ENCODE peak calls at places on chromosomes 7 and 10, in six cellular contexts. W is GM12891, D is H1, Y is GM12878, S is K562, U is HepG2. C is an unnamed sample.

GRCh38 chr10:13356392-13356791 is 8.3 kb upstream of the SEPHS1 start:
- DNase-seq in D (no peak), S (no peak), Y (no peak), W (no peak), U (no peak), C (no peak)

GRCh38 chr7:32479574-32480200 is 10.5 kb downstream of the LSM5 start:
- DNase-seq in Y (no peak), D (no peak), S (peak), U (peak), W (no peak), C (no peak)

GRCh38 chr7:77940647-77941046 is 142.1 kb downstream of the PHTF2 start:
- DNase-seq in U (peak), S (peak), Y (no peak), W (peak), D (no peak), C (no peak)

GRCh38 chr7:117061751-117062150 is 108.5 kb downstream of the ST7 start:
- DNase-seq in Y (no peak), S (no peak), U (no peak), W (no peak), D (no peak), C (no peak)

GRCh38 chr10:132030898-132031463 is 34.8 kb upstream of the JAKMIP3 start:
- DNase-seq in D (no peak), W (no peak), Y (no peak), U (no peak), S (no peak), C (no peak)

GRCh38 chr7:16492513-16493062 is 27.1 kb upstream of the SOSTDC1 start:
- DNase-seq in S (no peak), W (no peak), Y (no peak), U (peak), D (no peak), C (no peak)

GRCh38 chr10:80270887-80271286 is 18.6 kb downstream of the MAT1A start:
- DNase-seq in W (no peak), U (no peak), D (no peak), Y (no peak), S (no peak), C (no peak)

GRCh38 chr7:129969881-129970446 is 17.2 kb upstream of the UBE2H start:
- DNase-seq in W (no peak), U (no peak), D (peak), S (peak), Y (no peak), C (no peak)

GRCh38 chr7:100488333-100489095 is 4.8 kb downstream of the NYAP1 start:
- DNase-seq in D (no peak), S (peak), U (no peak), W (no peak), Y (no peak), C (no peak)

GRCh38 chr10:77463967-77464745 is 173.5 kb downstream of the KCNMA1 start:
- DNase-seq in S (no peak), D (no peak), W (no peak), Y (no peak), U (no peak), C (no peak)

DNA sequence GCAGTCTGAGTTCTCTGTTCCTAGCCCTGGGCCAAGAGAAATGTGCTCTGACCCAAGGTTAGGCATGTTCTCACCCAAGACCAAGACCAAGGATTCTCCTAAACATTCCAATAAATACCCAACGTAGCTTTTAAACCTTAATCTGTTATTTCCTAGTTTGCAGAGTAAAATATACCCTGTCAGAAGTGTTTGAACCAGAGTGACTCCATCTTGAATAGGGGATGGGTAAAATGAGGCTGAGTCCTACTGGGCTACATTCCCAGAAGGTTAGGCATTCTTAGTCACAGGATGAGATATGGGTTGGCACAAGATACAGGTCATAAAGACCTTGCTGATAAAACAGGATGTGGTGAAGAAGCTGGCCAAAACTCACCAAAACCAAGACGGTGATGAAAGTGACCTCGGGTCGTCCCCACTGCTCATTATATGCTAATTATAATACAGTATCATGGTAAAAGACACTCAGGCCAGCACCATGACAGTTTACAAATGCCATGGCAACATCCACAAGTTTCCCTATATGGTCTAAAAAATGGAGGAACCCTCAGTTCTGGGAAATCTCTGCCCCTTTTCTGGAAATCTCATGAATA is 27.7 kb downstream of the PLXNA4 start:
- DNase-seq in U (no peak), Y (no peak), W (no peak), S (no peak), D (no peak), C (no peak)
- TF ChIP-seq TAF1 in U (no peak), Y (no peak), W (no peak), S (no peak), D (no peak), C (no peak)

DNA sequence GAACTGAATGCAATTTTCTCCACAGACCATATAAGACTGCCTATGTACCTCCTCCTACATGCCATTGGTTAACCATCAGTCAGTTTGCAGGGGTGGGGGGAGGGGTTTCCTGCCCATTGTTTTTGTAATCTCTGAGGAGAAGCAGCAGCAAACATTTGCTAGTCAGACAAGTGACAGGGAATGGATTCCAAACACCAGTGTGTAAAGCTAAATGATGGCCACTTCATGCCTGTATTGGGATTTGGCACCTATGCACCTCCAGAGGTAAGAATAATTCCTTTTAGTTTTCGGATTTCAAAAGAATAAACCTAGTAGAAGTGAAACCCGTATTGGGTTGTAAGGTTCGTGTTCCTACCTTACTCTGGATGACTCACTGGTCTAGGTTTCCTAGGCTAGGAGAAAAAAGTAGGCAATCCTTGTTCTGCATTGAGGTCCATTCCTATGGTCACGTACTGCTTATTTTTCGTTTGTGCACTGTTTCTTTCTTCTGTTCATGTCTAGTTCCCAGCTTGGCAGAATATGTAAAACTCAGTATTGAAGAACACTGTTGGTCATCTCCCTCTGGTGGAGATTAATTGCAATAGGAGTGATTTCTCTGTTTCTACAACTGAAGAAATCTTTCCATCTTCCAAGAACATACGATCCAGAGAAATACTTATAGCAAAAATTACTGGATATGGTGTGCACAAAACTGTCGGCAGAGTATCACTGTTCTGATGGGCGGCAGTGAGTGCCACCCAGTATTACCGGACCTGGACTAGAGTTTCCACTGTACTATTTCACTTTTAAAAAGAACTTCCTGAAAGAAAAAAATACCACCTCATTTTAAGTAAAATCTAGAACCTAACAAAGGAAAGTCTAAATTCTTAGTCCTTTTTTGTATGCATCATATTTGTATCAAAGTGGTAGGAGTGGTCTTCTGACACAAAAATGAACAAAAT is at the start of gene AKR1C3:
- DNase-seq in W (no peak), S (peak), Y (no peak), U (peak), D (peak), C (no peak)
- TF ChIP-seq POLR2AphosphoS5 in W (no peak), S (no peak), Y (no peak), U (peak), D (no peak), C (no peak)

DNA sequence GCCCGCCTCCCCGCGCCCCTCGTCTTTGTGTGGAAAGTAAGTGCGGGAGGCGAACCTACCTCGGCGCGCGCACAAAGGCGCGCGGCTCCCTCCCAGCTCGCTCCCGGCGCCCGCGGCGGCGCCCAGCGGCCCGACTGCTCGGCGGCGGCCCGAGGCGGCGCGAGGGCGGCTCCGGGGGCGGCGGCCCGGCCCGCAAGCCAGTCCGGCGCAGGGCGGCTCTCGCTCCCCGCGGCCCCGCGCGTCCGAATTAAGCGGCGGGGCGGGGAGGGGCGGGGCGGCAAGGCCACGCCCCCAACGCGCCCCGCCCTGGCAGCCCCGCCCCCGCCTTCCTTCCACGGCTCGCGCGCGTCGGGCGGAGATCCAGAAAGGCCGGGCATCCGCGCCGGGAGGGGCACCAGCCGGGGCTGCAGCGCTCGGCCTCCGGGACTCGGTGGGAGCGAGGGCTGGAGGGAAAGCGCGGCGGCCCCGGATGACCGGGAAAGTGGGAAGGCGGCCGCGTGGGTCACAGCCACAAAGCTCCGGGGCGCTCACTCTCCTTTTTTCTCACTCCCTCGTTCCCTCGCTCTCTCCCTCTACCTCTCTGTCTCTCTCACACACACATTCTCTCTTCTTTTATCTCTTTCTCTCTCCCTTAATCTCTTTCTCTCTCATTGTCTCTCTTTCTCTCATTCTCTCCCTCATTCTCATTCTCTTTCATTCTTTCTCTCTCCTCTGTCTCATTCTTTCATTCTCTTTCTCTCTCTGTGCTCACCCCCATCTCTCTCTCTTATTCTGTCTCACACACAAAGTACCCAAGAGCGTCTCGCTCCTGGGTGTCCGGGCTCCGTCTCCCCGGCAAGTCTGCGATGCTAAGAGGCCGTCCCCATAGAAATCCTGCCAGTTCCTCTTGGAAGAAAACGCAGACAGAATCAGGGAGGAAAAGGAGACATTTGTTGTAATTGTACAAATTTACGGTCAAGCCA is 170.2 kb downstream of the FAM107B start:
- DNase-seq in Y (no peak), D (no peak), U (no peak), S (peak), W (peak), C (no peak)
- TF ChIP-seq POLR2A in Y (peak), D (no peak), U (no peak), S (no peak), W (peak), C (peak)

DNA sequence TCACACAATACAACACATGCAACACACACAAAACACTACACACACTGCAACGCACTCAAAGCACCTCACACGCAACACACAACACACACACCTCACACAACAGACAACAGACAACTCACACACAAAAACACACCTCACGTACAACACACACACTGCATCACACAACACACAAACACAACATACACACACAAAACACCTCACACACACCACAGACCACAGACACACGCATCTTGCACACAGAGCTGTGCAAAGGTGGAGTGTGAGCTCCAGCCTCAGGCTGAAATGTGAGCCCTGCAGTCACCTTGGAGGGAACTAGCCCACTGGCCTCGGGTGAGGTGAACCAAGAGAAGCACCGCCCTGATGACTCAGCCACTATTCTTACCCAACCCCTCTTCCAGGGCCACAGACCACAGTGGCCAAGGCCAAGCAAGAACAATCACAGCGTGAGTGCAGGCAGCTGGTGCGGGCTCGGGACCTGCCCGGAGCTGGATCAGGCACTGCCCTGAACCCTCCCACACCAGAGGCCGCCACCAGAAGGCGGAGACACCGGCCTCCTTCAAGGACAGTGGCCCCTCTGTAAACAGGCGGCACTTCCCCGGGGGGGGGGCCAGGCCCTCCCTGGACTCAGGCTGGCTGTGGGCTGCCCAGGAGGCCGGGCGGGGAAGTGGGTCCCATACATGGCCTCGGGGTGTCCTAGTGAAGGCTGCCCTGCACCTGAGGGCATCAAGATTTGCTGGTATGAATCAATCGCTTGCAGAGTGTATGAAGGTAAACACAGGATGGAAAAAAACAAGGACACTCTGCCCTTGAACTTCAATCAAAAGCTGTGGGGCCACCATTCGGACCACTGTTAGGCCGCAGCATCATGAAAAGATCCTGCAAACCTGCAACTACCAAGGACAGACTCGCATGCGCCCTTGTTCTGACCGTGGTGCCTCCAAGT is 106.7 kb downstream of the TNS3 start:
- DNase-seq in Y (peak), D (peak), W (peak), U (peak), S (peak), C (peak)
- TF ChIP-seq TAF1 in Y (no peak), D (no peak), W (no peak), U (peak), S (no peak), C (no peak)

DNA sequence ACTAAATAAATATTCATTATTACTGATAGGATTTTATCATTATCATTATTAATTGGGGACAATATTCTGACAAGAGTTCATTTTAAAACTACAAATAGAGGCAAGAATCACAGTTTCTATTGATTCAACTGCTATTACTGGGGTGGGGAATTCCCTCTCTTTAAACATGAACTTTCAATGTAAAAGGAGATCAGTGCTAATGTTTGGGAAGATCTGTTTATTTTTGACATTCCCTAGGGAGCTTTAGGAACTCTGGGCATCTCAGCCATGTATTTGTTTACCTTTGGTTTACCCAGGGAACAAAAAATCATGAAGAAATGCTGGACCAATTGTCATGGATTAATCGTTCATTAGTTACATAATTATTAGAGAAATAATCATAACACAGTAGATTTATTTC is 443.2 kb upstream of the AKR1E2 start:
- DNase-seq in S (no peak), Y (no peak), D (no peak), W (no peak), U (peak), C (no peak)
- TF ChIP-seq POLR2AphosphoS5 in S (no peak), Y (no peak), D (no peak), W (no peak), U (no peak), C (no peak)

GRCh38 chr10:117005454-117006055 is 568 bp upstream of the SHTN1 start:
- DNase-seq in D (no peak), S (peak), W (no peak), U (peak), Y (no peak), C (peak)

GRCh38 chr10:117003336-117003735 is 1.7 kb downstream of the SHTN1 start:
- DNase-seq in S (no peak), D (no peak), Y (no peak), W (no peak), U (peak), C (no peak)

GRCh38 chr10:117007080-117007479 is 2.1 kb upstream of the SHTN1 start:
- DNase-seq in D (no peak), U (peak), Y (no peak), W (no peak), S (peak), C (no peak)

GRCh38 chr10:117004238-117004626 is 755 bp downstream of the SHTN1 start:
- DNase-seq in S (no peak), D (no peak), Y (no peak), W (no peak), U (no peak), C (no peak)

DNA sequence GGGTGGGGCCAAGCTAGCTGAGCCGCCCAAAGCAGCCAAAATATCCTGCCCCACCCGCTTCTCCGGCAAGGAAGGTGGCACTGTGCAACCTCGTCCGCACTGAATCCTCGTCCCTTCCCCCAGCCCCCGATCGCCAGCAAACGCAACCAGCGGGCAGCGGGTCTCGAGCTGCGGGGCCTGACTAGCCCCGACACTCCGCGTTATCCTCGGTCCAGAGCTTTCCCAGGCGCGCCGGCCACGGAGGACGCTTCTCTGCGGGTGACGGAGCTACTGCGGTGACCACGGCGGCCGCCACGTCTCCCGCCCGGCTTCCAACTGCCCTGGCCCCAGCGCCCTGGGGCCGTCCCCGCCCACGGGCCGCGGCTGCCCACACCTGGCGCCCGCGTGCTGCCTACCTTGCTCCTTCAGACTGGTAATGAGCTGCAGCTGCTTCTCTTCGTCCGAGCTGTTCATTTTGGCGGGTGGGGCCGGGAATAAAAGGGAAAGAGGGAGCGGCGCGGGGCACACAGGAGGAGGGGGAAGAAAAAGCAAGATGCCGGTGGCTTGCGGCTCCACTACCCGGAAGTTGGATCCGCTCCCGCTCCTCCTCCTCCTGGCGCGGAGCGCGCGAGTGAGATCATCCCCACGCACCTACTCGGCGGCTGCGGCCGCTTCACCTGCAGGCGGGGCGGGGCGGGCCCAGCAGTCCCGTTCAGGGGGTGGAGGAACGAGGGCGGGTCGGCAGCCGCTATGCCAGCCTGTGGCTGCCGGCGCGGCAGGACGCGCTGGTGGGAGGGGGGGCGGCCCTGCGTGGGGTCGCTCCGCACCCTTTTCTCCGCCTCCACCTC is at the start of gene SHTN1:
- DNase-seq in W (peak), S (peak), Y (no peak), D (peak), U (peak), C (peak)
- TF ChIP-seq POLR2A in W (no peak), S (peak), Y (no peak), D (no peak), U (peak), C (no peak)

DNA sequence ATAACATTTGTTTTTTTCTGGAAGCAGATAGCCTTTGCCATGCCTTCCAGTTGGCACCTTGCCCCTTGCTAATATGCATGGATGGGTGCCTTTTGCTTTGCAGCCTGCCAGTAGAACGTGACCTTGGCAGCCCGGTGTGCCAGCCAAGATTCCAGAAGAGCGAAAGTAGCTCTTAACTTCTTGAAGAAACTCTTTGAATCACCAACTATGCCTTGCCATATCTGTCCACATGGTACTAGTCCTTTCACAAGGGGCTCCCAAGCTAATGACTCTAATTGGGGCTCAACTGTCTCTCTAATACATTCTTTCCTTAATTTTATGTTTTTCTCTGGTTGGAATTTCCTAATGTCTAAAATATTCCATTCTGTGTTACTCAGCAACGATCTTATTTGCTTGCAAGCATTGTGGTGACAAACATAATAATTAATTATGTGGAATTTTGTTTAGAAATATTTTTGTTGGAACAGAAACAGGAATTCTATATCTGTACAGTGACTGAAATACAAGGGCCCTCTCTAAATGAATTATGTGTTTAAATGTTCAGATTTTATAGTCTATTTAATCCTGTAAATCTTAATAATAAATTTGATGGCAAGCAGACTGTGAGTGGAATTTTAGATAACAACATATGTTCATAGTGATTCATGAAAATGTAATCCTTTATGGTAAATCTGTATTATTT is 45.8 kb downstream of the HDAC9 start:
- DNase-seq in W (no peak), U (no peak), S (no peak), D (no peak), Y (no peak), C (no peak)
- TF ChIP-seq TAF1 in W (no peak), U (no peak), S (no peak), D (no peak), Y (no peak), C (no peak)

C was measured in GM12892.